ENCODE peak calls at places on chromosomes 4 and X, in four cellular contexts. Z, A, Q and S are unnamed samples.

GRCh38 chrX:127038065-127038464 is 218.5 kb downstream of the PRR32 start:
- DNase-seq in Z (no peak), A (no peak), Q (no peak), S (no peak)

GRCh38 chr4:153518001-153518400 is 51.8 kb downstream of the TMEM131L start:
- DNase-seq in Z (no peak), A (no peak), Q (no peak), S (no peak)

GRCh38 chrX:19869195-19869594 is 18.2 kb downstream of the SH3KBP1 start:
- DNase-seq in Z (no peak), A (no peak), Q (no peak), S (no peak)

GRCh38 chr4:75916091-75916661 is 13.9 kb upstream of the PPEF2 start:
- DNase-seq in Z (no peak), A (peak), Q (peak), S (no peak)

GRCh38 chr4:73740353-73740778 is at the start of gene CXCL8:
- DNase-seq in Z (no peak), A (no peak), Q (peak), S (peak)

GRCh38 chrX:9370888-9371287 is 94.0 kb upstream of the TBL1X start:
- DNase-seq in Z (no peak), A (no peak), Q (no peak), S (no peak)

GRCh38 chr4:13525606-13526281 is 18.6 kb downstream of the NKX3-2 start:
- DNase-seq in Z (no peak), A (no peak), Q (no peak), S (no peak)

GRCh38 chr4:15744016-15744415 is 34.1 kb upstream of the CD38 start:
- DNase-seq in Z (no peak), A (no peak), Q (no peak), S (no peak)

GRCh38 chr4:74095886-74096264 is 3.1 kb downstream of the CXCL2 start:
- DNase-seq in Z (no peak), A (no peak), Q (no peak), S (no peak)

GRCh38 chr4:53478671-53479456 is 101.4 kb downstream of the FIP1L1 start:
- DNase-seq in Z (no peak), A (no peak), Q (no peak), S (no peak)

GRCh38 chrX:55908685-55909212 is 191.2 kb downstream of the RRAGB start:
- DNase-seq in Z (no peak), A (peak), Q (peak), S (no peak)

GRCh38 chr4:182185491-182185890 is 57.7 kb upstream of the TENM3 start:
- DNase-seq in Z (no peak), A (no peak), Q (no peak), S (no peak)

GRCh38 chr4:114277690-114278089 is 298.2 kb upstream of the ARSJ start:
- DNase-seq in Z (no peak), A (no peak), Q (no peak), S (no peak)

GRCh38 chr4:42282081-42282901 is 115.0 kb upstream of the SHISA3 start:
- DNase-seq in Z (no peak), A (peak), Q (peak), S (no peak)

GRCh38 chrX:14032383-14032782 is 2.7 kb upstream of the GEMIN8 start:
- DNase-seq in Z (no peak), A (peak), Q (peak), S (no peak)

GRCh38 chr4:84908876-84909275 is 57.6 kb downstream of the WDFY3 start:
- DNase-seq in Z (no peak), A (no peak), Q (no peak), S (no peak)

GRCh38 chr4:101346562-101347266 is 612 bp downstream of the PPP3CA start:
- DNase-seq in Z (peak), A (peak), Q (peak), S (peak)

GRCh38 chr4:24321151-24321550 is 263.2 kb downstream of the DHX15 start:
- DNase-seq in Z (no peak), A (no peak), Q (peak), S (no peak)

GRCh38 chr4:16257611-16258010 is 31.3 kb upstream of the TAPT1 start:
- DNase-seq in Z (no peak), A (no peak), Q (no peak), S (no peak)

GRCh38 chrX:38347136-38347535 is 5.3 kb upstream of the OTC start:
- DNase-seq in Z (no peak), A (no peak), Q (no peak), S (no peak)

GRCh38 chrX:49876750-49877149 is 2.5 kb upstream of the USP27X start:
- DNase-seq in Z (no peak), A (peak), Q (peak), S (no peak)

GRCh38 chrX:29707088-29707487 is 508.3 kb upstream of the MAGEB2 start:
- DNase-seq in Z (no peak), A (no peak), Q (no peak), S (no peak)

GRCh38 chr4:76993787-76994641 is 44.5 kb downstream of the SEPTIN11 start:
- DNase-seq in Z (no peak), A (no peak), Q (peak), S (no peak)

GRCh38 chr4:155899891-155900290 is 3.6 kb upstream of the TDO2 start:
- DNase-seq in Z (no peak), A (no peak), Q (no peak), S (no peak)